ENCODE peak calls at places on chromosomes 2 and 18, in eight cellular contexts. One of them, this sample, is unnamed.

GRCh38 chr2:102049756-102050443 is 58.1 kb downstream of the IL1R2 start:
- DNase-seq in B cell: no peak
- DNase-seq in NCI-H2029: no peak
- DNase-seq in NCI-H510A treated with DMSO at 0.1 percent for 48 hours: no peak
- DNase-seq in GM12878: no peak
- DNase-seq in mucosa of gallbladder: no peak
- DNase-seq in endothelial cell: no peak
- DNase-seq in frontal cortex: no peak
- DNase-seq in this sample: peak; percentile 83

GRCh38 chr2:112055833-112056625 is 960 bp downstream of the TMEM87B start:
- DNase-seq in B cell: no peak
- DNase-seq in NCI-H2029: peak; percentile 40
- DNase-seq in NCI-H510A treated with DMSO at 0.1 percent for 48 hours: peak; percentile 40
- DNase-seq in GM12878: no peak
- DNase-seq in mucosa of gallbladder: peak; percentile 65
- DNase-seq in endothelial cell: peak; percentile 61
- DNase-seq in frontal cortex: peak; percentile 34
- DNase-seq in this sample: peak; percentile 63

GRCh38 chr2:130796280-130796679 is 40.4 kb upstream of the ARHGEF4 start:
- DNase-seq in B cell: no peak
- DNase-seq in NCI-H2029: no peak
- DNase-seq in NCI-H510A treated with DMSO at 0.1 percent for 48 hours: no peak
- DNase-seq in GM12878: no peak
- DNase-seq in mucosa of gallbladder: no peak
- DNase-seq in endothelial cell: no peak
- DNase-seq in frontal cortex: no peak
- DNase-seq in this sample: no peak

GRCh38 chr2:628651-629050 is 48.6 kb downstream of the TMEM18 start:
- DNase-seq in B cell: no peak
- DNase-seq in NCI-H2029: no peak
- DNase-seq in NCI-H510A treated with DMSO at 0.1 percent for 48 hours: no peak
- DNase-seq in GM12878: no peak
- DNase-seq in mucosa of gallbladder: peak; percentile 5
- DNase-seq in endothelial cell: no peak
- DNase-seq in frontal cortex: no peak
- DNase-seq in this sample: peak; percentile 23

GRCh38 chr2:130154773-130155765 is 10.2 kb upstream of the CCDC74B start:
- DNase-seq in B cell: no peak
- DNase-seq in NCI-H2029: no peak
- DNase-seq in NCI-H510A treated with DMSO at 0.1 percent for 48 hours: no peak
- DNase-seq in GM12878: no peak
- DNase-seq in mucosa of gallbladder: no peak
- DNase-seq in endothelial cell: no peak
- DNase-seq in frontal cortex: no peak
- DNase-seq in this sample: no peak

GRCh38 chr2:189559579-189560272 is 20.9 kb downstream of the SLC40A1 start:
- DNase-seq in B cell: no peak
- DNase-seq in NCI-H2029: no peak
- DNase-seq in NCI-H510A treated with DMSO at 0.1 percent for 48 hours: no peak
- DNase-seq in GM12878: no peak
- DNase-seq in mucosa of gallbladder: no peak
- DNase-seq in endothelial cell: no peak
- DNase-seq in frontal cortex: no peak
- DNase-seq in this sample: no peak

GRCh38 chr18:69943021-69943420 is 4.7 kb downstream of the CD226 start:
- DNase-seq in B cell: no peak
- DNase-seq in NCI-H2029: no peak
- DNase-seq in NCI-H510A treated with DMSO at 0.1 percent for 48 hours: no peak
- DNase-seq in GM12878: no peak
- DNase-seq in mucosa of gallbladder: no peak
- DNase-seq in endothelial cell: no peak
- DNase-seq in frontal cortex: no peak
- DNase-seq in this sample: no peak

GRCh38 chr2:29114841-29115609 is at the start of gene CLIP4:
- DNase-seq in B cell: peak; percentile 67
- DNase-seq in NCI-H2029: no peak
- DNase-seq in NCI-H510A treated with DMSO at 0.1 percent for 48 hours: no peak
- DNase-seq in GM12878: no peak
- DNase-seq in mucosa of gallbladder: peak; percentile 34
- DNase-seq in endothelial cell: no peak
- DNase-seq in frontal cortex: peak; percentile 88
- DNase-seq in this sample: peak; percentile 27

GRCh38 chr2:132564065-132564464 is 105.9 kb downstream of the LYPD1 start:
- DNase-seq in B cell: no peak
- DNase-seq in NCI-H2029: peak; percentile 43
- DNase-seq in NCI-H510A treated with DMSO at 0.1 percent for 48 hours: no peak
- DNase-seq in GM12878: no peak
- DNase-seq in mucosa of gallbladder: no peak
- DNase-seq in endothelial cell: no peak
- DNase-seq in frontal cortex: no peak
- DNase-seq in this sample: no peak

GRCh38 chr2:194424683-194425209 is 1232.3 kb upstream of the SLC39A10 start:
- DNase-seq in B cell: no peak
- DNase-seq in NCI-H2029: no peak
- DNase-seq in NCI-H510A treated with DMSO at 0.1 percent for 48 hours: peak; percentile 7
- DNase-seq in GM12878: no peak
- DNase-seq in mucosa of gallbladder: no peak
- DNase-seq in endothelial cell: no peak
- DNase-seq in frontal cortex: no peak
- DNase-seq in this sample: no peak

GRCh38 chr2:204180671-204181070 is 244.1 kb downstream of the ICOS start:
- DNase-seq in B cell: no peak
- DNase-seq in NCI-H2029: no peak
- DNase-seq in NCI-H510A treated with DMSO at 0.1 percent for 48 hours: no peak
- DNase-seq in GM12878: no peak
- DNase-seq in mucosa of gallbladder: no peak
- DNase-seq in endothelial cell: no peak
- DNase-seq in frontal cortex: no peak
- DNase-seq in this sample: no peak

GRCh38 chr2:120823551-120823950 is 87.9 kb downstream of the GLI2 start:
- DNase-seq in B cell: no peak
- DNase-seq in NCI-H2029: no peak
- DNase-seq in NCI-H510A treated with DMSO at 0.1 percent for 48 hours: no peak
- DNase-seq in GM12878: no peak
- DNase-seq in mucosa of gallbladder: no peak
- DNase-seq in endothelial cell: no peak
- DNase-seq in frontal cortex: no peak
- DNase-seq in this sample: no peak

GRCh38 chr2:179429597-179429996 is 165.0 kb upstream of the SESTD1 start:
- DNase-seq in B cell: no peak
- DNase-seq in NCI-H2029: no peak
- DNase-seq in NCI-H510A treated with DMSO at 0.1 percent for 48 hours: no peak
- DNase-seq in GM12878: no peak
- DNase-seq in mucosa of gallbladder: no peak
- DNase-seq in endothelial cell: no peak
- DNase-seq in frontal cortex: no peak
- DNase-seq in this sample: no peak

GRCh38 chr2:200479617-200480292 is 30.1 kb downstream of the KCTD18 start:
- DNase-seq in B cell: no peak
- DNase-seq in NCI-H2029: no peak
- DNase-seq in NCI-H510A treated with DMSO at 0.1 percent for 48 hours: no peak
- DNase-seq in GM12878: no peak
- DNase-seq in mucosa of gallbladder: no peak
- DNase-seq in endothelial cell: no peak
- DNase-seq in frontal cortex: no peak
- DNase-seq in this sample: peak; percentile 51

GRCh38 chr18:48959921-48960920 is 9.5 kb upstream of the SMAD7 start:
- DNase-seq in B cell: no peak
- DNase-seq in NCI-H2029: no peak
- DNase-seq in NCI-H510A treated with DMSO at 0.1 percent for 48 hours: no peak
- DNase-seq in GM12878: no peak
- DNase-seq in mucosa of gallbladder: no peak
- DNase-seq in endothelial cell: no peak
- DNase-seq in frontal cortex: no peak
- DNase-seq in this sample: no peak

GRCh38 chr2:235263205-235264120 is 230.4 kb upstream of the AGAP1 start:
- DNase-seq in B cell: no peak
- DNase-seq in NCI-H2029: no peak
- DNase-seq in NCI-H510A treated with DMSO at 0.1 percent for 48 hours: no peak
- DNase-seq in GM12878: no peak
- DNase-seq in mucosa of gallbladder: peak; percentile 80
- DNase-seq in endothelial cell: no peak
- DNase-seq in frontal cortex: peak; percentile 75
- DNase-seq in this sample: peak; percentile 72

GRCh38 chr18:805755-806110 is 6.3 kb downstream of the YES1 start:
- DNase-seq in B cell: no peak
- DNase-seq in NCI-H2029: no peak
- DNase-seq in NCI-H510A treated with DMSO at 0.1 percent for 48 hours: no peak
- DNase-seq in GM12878: peak; percentile 39
- DNase-seq in mucosa of gallbladder: no peak
- DNase-seq in endothelial cell: no peak
- DNase-seq in frontal cortex: no peak
- DNase-seq in this sample: no peak